ENCODE peak calls at places on chromosomes 16 and 17, in seven cellular contexts. V is adrenal gland, B is cardiac muscle cell, N is choroid plexus epithelial cell, X is progenitor cell of endocrine pancreas, P is GM10248, I is BJ. C is an unnamed sample.

GRCh38 chr17:30244853-30245385 is 9.4 kb upstream of the SLC6A4 start:
- DNase-seq in I (peak), V (no peak), B (no peak), X (no peak), N (peak), P (no peak), C (no peak)

GRCh38 chr16:90044111-90044551 is 24.9 kb upstream of the DBNDD1 start:
- DNase-seq in P (peak), B (no peak), X (no peak), V (no peak), I (no peak), N (no peak), C (no peak)

GRCh38 chr16:82220541-82220940 is 50.5 kb upstream of the MPHOSPH6 start:
- DNase-seq in I (no peak), N (no peak), P (no peak), B (no peak), X (no peak), V (no peak), C (no peak)

GRCh38 chr16:55091871-55092230 is 161.2 kb downstream of the IRX5 start:
- DNase-seq in B (no peak), I (no peak), V (no peak), N (no peak), X (no peak), P (no peak), C (no peak)

GRCh38 chr16:8721693-8722348 is 47.4 kb downstream of the ABAT start:
- DNase-seq in I (no peak), B (no peak), V (no peak), N (no peak), X (no peak), P (no peak), C (no peak)

GRCh38 chr16:80369559-80369958 is 171.2 kb upstream of the DYNLRB2 start:
- DNase-seq in V (peak), X (peak), P (no peak), B (peak), I (no peak), N (peak), C (no peak)

GRCh38 chr17:4607773-4608187 is 23.5 kb downstream of the SMTNL2 start:
- DNase-seq in X (no peak), N (peak), B (peak), I (no peak), V (peak), P (no peak), C (no peak)

GRCh38 chr17:32701860-32702259 is 175.1 kb downstream of the MYO1D start:
- DNase-seq in N (no peak), B (no peak), I (no peak), P (no peak), X (no peak), V (no peak), C (no peak)

GRCh38 chr17:39653662-39654331 is 11.4 kb upstream of the TCAP start:
- DNase-seq in V (peak), N (peak), B (peak), I (no peak), X (peak), P (peak), C (peak)

GRCh38 chr16:26643519-26643918 is 423.2 kb upstream of the C16orf82 start:
- DNase-seq in I (no peak), N (peak), X (no peak), V (no peak), P (no peak), B (no peak), C (no peak)

GRCh38 chr17:512926-513325 is 160.3 kb upstream of the RPH3AL start:
- DNase-seq in I (peak), N (peak), V (no peak), P (no peak), X (no peak), B (peak), C (no peak)

GRCh38 chr16:81181013-81181720 is 57.3 kb upstream of the BCO1 start:
- DNase-seq in B (peak), P (no peak), V (peak), X (peak), I (peak), N (peak), C (no peak)

GRCh38 chr17:39688475-39688835 is 598 bp upstream of the PGAP3 start:
- DNase-seq in V (no peak), N (peak), X (no peak), P (no peak), B (no peak), I (no peak), C (no peak)

GRCh38 chr16:80610489-80611156 is 69.8 kb downstream of the DYNLRB2 start:
- DNase-seq in X (no peak), N (no peak), P (peak), B (no peak), V (no peak), I (no peak), C (no peak)

GRCh38 chr16:22685162-22685830 is 128.7 kb upstream of the HS3ST2 start:
- DNase-seq in X (no peak), V (peak), P (no peak), B (no peak), N (peak), I (no peak), C (no peak)

GRCh38 chr16:23416816-23417215 is 36.2 kb downstream of the COG7 start:
- DNase-seq in X (no peak), I (no peak), V (no peak), P (no peak), N (no peak), B (no peak), C (no peak)

GRCh38 chr17:49699967-49700575 is 7.7 kb downstream of the SLC35B1 start:
- DNase-seq in P (no peak), X (no peak), N (no peak), I (no peak), V (no peak), B (no peak), C (no peak)

GRCh38 chr16:75263963-75264445 is 12.6 kb upstream of the BCAR1 start:
- DNase-seq in B (no peak), V (peak), X (no peak), P (no peak), N (no peak), I (no peak), C (no peak)

GRCh38 chr16:46961373-46962353 is 11.8 kb downstream of the DNAJA2 start:
- DNase-seq in P (no peak), V (no peak), B (no peak), I (no peak), X (no peak), N (no peak), C (no peak)

GRCh38 chr17:57909548-57909947 is 45.7 kb downstream of the CUEDC1 start:
- DNase-seq in X (no peak), N (no peak), V (no peak), I (no peak), B (no peak), P (no peak), C (no peak)

GRCh38 chr16:78183886-78184553 is 84.6 kb downstream of the WWOX start:
- DNase-seq in B (no peak), P (no peak), N (peak), V (no peak), X (no peak), I (no peak), C (no peak)

GRCh38 chr17:55555772-55556171 is 44.5 kb upstream of the SMIM36 start:
- DNase-seq in N (no peak), P (no peak), B (no peak), V (no peak), I (no peak), X (no peak), C (no peak)

GRCh38 chr17:63880706-63881105 is 1.0 kb downstream of the GH2 start:
- DNase-seq in V (no peak), X (no peak), P (no peak), N (no peak), I (no peak), B (no peak), C (no peak)

GRCh38 chr17:70138309-70138865 is 30.9 kb upstream of the KCNJ2 start:
- DNase-seq in N (no peak), B (no peak), X (no peak), I (peak), V (no peak), P (no peak), C (no peak)

DNA sequence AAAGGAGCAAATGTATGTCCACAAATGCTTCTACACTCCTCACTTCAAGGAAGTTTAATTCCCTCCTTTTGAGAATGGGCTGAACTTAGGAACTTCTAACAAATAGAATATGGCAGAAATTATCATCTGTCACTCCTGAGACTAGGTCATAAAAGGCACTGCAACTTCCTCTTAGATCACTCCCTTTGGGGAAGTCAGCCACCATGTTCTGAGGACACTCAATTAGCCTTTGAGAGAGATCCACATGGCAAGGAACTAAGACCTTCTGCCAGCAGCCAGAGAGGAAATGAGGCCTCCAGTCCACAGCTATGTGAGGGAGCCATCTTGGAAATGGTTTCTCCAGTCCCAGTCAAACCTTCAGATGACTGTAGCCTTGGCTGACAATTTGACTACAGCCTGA is 113.5 kb upstream of the SEC14L1 start:
- DNase-seq in I (no peak), P (no peak), V (no peak), N (no peak), B (no peak), X (no peak), C (no peak)
- TF ChIP-seq CTCF in I (no peak), P (no peak), V (no peak), N (no peak), B (no peak), X (no peak), C (no peak)

GRCh38 chr17:76461765-76462555 is 5.4 kb upstream of the AANAT start:
- DNase-seq in B (peak), P (no peak), X (no peak), V (no peak), I (no peak), N (no peak), C (no peak)

GRCh38 chr17:76462556-76463290 is 4.7 kb upstream of the AANAT start:
- DNase-seq in N (no peak), B (peak), V (no peak), I (no peak), P (no peak), X (no peak), C (no peak)

GRCh38 chr17:76453431-76453743 is 435 bp upstream of the UBE2O start:
- DNase-seq in I (no peak), P (no peak), N (no peak), V (no peak), X (no peak), B (no peak), C (no peak)

GRCh38 chr17:76459674-76460073 is 6.7 kb upstream of the UBE2O start:
- DNase-seq in N (no peak), B (no peak), I (no peak), V (no peak), X (no peak), P (no peak), C (no peak)

DNA sequence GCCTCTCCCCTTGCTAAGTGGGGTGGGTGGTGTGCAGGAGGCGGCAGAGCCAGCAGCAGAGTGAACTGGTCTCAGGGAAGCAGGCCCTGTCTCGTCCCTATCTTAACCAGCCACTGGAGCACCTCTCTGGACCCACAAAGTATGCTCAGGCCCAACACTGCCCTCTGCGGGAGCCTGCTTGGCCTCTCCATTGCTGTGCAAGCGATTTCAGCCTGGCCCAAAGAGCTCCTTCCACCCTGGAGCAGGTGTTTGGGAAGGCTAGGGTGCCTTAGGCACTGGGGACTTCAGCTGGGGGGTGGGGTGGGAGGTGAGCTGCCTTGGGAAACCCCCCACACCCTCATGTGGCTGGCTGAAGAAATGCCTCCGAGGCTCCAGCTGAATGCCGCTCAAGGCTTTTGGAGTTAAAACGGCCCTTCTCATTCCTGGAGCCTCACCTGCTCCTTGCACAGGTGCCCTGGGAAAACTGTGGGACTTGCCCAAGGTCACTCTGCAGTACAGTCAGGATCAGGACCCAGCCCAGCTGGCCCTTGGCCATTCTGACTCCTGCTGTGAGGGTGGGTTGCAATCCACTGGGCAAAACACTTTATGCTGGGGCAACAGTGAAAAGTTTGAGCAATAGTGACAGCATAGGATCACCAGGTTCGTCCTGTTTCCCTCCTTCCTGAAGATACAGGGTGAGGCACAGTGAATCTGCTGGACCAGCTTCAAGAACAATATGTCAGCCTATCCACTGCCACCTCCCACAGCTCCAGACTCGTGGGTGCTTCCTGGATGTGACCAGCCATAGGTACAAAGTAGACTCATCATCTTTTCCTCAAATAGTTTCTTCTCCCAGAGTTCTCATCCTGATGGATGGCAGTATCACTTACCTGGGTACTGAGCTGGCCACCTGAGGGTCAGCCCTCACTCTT is 5.9 kb upstream of the UBE2O start:
- DNase-seq in N (peak), V (peak), P (peak), X (no peak), I (no peak), B (peak), C (no peak)
- TF ChIP-seq CTCF in N (peak), V (peak), P (peak), X (peak), I (peak), B (peak), C (no peak)

DNA sequence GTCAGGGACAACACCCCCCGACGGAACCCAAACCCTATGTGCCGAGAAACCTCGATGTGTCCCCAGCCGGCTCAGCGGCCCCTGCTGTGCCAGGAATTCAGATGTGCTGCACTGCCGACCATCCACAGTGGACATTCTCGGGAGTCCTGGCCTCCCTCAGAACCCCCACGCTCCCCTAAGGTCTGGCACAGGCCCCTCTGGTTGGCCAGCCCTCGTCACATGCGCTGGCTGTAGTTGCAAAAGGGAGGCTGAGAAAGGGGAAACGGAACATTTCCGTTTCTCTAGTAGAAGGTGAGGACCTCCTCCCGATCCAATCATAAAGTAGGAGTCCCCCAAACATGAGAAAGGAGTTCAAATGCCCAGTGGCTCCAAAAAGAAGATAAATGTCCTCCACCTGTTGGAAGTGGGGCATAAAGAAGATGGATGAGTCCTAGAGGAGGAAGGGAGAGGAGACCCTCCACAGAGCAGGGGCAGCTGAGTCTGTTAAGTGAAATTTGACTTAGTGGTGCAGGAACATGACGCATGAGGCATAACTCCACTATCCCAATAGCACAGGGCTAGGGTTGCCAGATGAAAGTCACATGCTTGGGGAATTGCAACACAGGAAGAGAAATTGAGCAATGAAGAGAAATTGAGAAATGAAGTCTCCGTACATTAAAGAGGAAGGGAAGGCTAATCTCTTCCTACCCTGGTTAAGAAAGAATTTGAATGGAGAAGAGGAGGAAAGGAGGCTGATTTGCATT is 49.3 kb upstream of the WSB1 start:
- DNase-seq in V (peak), B (peak), P (no peak), X (no peak), N (peak), I (peak), C (no peak)
- TF ChIP-seq CTCF in V (no peak), B (no peak), P (no peak), X (no peak), N (no peak), I (no peak), C (no peak)

GRCh38 chr16:50368410-50369132 is at the start of gene BRD7:
- DNase-seq in X (peak), B (peak), I (no peak), P (peak), N (peak), V (peak), C (peak)
- TF ChIP-seq CTCF in X (peak), B (peak), I (no peak), P (peak), N (no peak), V (peak), C (no peak)